ENCODE peak calls at places on chromosomes 4 and X, in six cellular contexts. P, V, Z, O, A and D are unnamed samples. For H3K9me3, the result is how much of the 10 kb centered on the place peaks cover.

GRCh38 chr4:78414116-78414515 is 137.5 kb upstream of the ANXA3 start:
- DNase-seq in P (no peak), V (no peak), Z (no peak), O (no peak), A (no peak), D (no peak)

GRCh38 chr4:83605744-83606172 is 69.8 kb downstream of the GPAT3 start:
- DNase-seq in P (no peak), V (no peak), Z (no peak), O (no peak), A (no peak), D (no peak)

GRCh38 chr4:181235361-181235760 is 1007.8 kb upstream of the TENM3 start:
- DNase-seq in P (no peak), V (no peak), Z (no peak), O (no peak), A (no peak), D (no peak)

GRCh38 chr4:51932261-51932660 is 87.9 kb downstream of the LRRC66 start:
- DNase-seq in P (no peak), V (no peak), Z (no peak), O (no peak), A (no peak), D (no peak)

GRCh38 chrX:18390941-18391538 is 34.4 kb upstream of the CDKL5 start:
- DNase-seq in P (peak), V (peak), Z (peak), O (peak), A (peak), D (peak)

GRCh38 chr4:112604590-112604989 is 32.1 kb downstream of the ZGRF1 start:
- DNase-seq in P (peak), V (peak), Z (no peak), O (peak), A (no peak), D (peak)

GRCh38 chr4:156774422-156774821 is 197.2 kb downstream of the PDGFC start:
- DNase-seq in P (no peak), V (no peak), Z (no peak), O (no peak), A (no peak), D (peak)

GRCh38 chr4:8849266-8850073 is 22.2 kb downstream of the HMX1 start:
- DNase-seq in P (no peak), V (no peak), Z (peak), O (no peak), A (peak), D (no peak)

GRCh38 chr4:141575884-141576283 is 60.5 kb upstream of the IL15 start:
- DNase-seq in P (no peak), V (no peak), Z (no peak), O (no peak), A (no peak), D (no peak)

GRCh38 chrX:120781416-120781815 is 94.2 kb downstream of the CT47B1 start:
- DNase-seq in P (no peak), V (no peak), Z (no peak), O (no peak), A (no peak), D (no peak)

GRCh38 chrX:152450076-152450475 is 1.0 kb downstream of the GABRA3 start:
- DNase-seq in P (no peak), V (no peak), Z (no peak), O (no peak), A (no peak), D (no peak)

GRCh38 chrX:53563324-53563723 is 123.2 kb downstream of the HUWE1 start:
- DNase-seq in P (no peak), V (no peak), Z (no peak), O (no peak), A (no peak), D (no peak)
- H3K9me3 ChIP-seq in P (under half), V (under half), Z (half or more), O (under half), A (under half), D (under half)

DNA sequence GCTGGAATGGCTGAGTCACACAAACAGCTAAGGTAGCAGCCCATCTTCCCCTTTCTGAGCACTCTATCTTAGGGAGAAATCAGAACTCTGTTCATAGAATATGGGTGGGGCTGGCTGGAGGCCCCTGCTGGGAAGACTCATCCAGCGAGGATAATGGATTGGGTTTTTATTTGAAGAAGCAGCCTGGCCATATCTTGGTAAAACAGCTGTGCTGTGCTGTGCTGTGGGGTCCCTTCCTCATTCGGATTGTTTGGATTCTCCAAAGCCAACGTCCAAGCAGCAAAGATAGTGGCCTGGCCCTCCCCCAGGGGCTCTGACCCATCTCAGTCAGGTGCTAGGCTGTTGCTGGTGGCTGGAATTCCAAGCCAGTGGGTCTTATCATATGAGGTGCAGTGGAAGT is 63.8 kb downstream of the ZNF718 start:
- DNase-seq in P (no peak), V (no peak), Z (no peak), O (no peak), A (no peak), D (no peak)
- H3K9me3 ChIP-seq in P (under half), V (under half), Z (under half), O (under half), A (under half), D (under half)

GRCh38 chrX:40834225-40834624 is 98.9 kb upstream of the MED14 start:
- DNase-seq in P (no peak), V (no peak), Z (no peak), O (no peak), A (no peak), D (no peak)

GRCh38 chrX:40832723-40833122 is 97.4 kb upstream of the MED14 start:
- DNase-seq in P (no peak), V (no peak), Z (peak), O (no peak), A (no peak), D (no peak)

GRCh38 chrX:40827331-40827730 is 92.0 kb upstream of the MED14 start:
- DNase-seq in P (no peak), V (no peak), Z (no peak), O (no peak), A (no peak), D (no peak)

GRCh38 chrX:40831750-40832149 is 96.4 kb upstream of the MED14 start:
- DNase-seq in P (no peak), V (no peak), Z (no peak), O (no peak), A (no peak), D (no peak)
- H3K9me3 ChIP-seq in P (under half), V (under half), Z (under half), O (under half), A (under half), D (under half)

GRCh38 chrX:42941671-42942070 is 163.7 kb upstream of the PPP1R2C start:
- DNase-seq in P (no peak), V (no peak), Z (no peak), O (no peak), A (no peak), D (no peak)

GRCh38 chrX:42948723-42949122 is 170.8 kb upstream of the PPP1R2C start:
- DNase-seq in P (peak), V (no peak), Z (no peak), O (peak), A (no peak), D (no peak)

GRCh38 chrX:42943051-42943450 is 165.1 kb upstream of the PPP1R2C start:
- DNase-seq in P (no peak), V (no peak), Z (no peak), O (peak), A (no peak), D (no peak)

GRCh38 chrX:42944381-42944998 is 166.5 kb upstream of the PPP1R2C start:
- DNase-seq in P (peak), V (no peak), Z (no peak), O (peak), A (no peak), D (no peak)

DNA sequence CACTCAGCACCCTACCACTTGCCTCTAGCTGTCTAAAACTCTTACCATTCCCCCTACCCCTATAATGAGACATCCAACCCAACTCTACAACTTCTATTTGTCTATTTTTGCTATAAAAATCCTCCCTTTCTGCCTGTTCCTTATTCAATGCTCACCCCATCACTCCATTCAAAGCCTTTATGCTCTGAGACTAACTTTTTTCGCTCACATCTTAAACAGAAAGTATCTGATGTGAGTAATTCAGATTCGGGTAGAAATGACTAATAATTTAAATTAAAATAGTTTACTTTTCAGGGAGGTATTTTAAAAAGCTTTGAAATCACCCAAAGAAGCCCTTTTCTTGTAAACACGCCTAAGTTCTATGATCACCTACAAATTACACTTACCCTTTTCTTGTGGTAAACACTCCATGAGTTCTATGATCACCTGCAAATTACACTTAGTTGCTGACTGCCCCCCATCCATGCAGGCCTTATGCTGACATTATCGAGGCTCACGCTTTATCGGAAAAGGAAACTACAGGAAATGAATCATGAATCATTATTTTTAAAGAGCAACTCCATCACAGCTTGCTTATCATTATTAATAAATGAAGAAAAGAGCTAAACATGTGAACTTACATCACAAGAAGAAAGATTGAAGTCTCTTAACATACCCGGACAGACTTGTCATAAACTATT is 168.7 kb upstream of the PPP1R2C start:
- DNase-seq in P (no peak), V (no peak), Z (no peak), O (peak), A (no peak), D (no peak)
- H3K9me3 ChIP-seq in P (under half), V (under half), Z (under half), O (under half), A (under half), D (under half)